ENCODE peak calls at places on chromosome 1, in nine cellular contexts. W is head of caudate nucleus, E is HT1080, J is HAP-1, V is NCI-H1105, L is left kidney, X is AML-193, T is heart left ventricle, U is AG08396. I is an unnamed sample.

GRCh38 chr1:109767596-109768334 is 4.0 kb upstream of the EPS8L3 start:
- DNase-seq in W (peak; percentile 3), E (no peak), J (no peak), V (no peak), L (no peak), X (no peak), T (peak; percentile 6), U (no peak), I (no peak)

GRCh38 chr1:57133686-57134085 is 167.9 kb upstream of the C8B start:
- DNase-seq in W (no peak), E (no peak), J (no peak), V (no peak), L (no peak), X (no peak), T (no peak), U (no peak), I (no peak)

GRCh38 chr1:168823988-168824387 is 95.0 kb upstream of the DPT start:
- DNase-seq in W (no peak), E (no peak), J (no peak), V (no peak), L (no peak), X (no peak), T (no peak), U (no peak), I (no peak)

GRCh38 chr1:54379481-54380284 is 26.5 kb downstream of the SSBP3 start:
- DNase-seq in W (no peak), E (no peak), J (no peak), V (no peak), L (peak; percentile 49), X (no peak), T (peak; percentile 70), U (peak; percentile 46), I (no peak)

GRCh38 chr1:48940946-48941732 is 164.4 kb upstream of the BEND5 start:
- DNase-seq in W (no peak), E (no peak), J (no peak), V (no peak), L (no peak), X (no peak), T (no peak), U (no peak), I (no peak)

GRCh38 chr1:203127672-203128611 is at the start of gene ADORA1:
- DNase-seq in W (peak; percentile 86), E (peak; percentile 46), J (peak; percentile 22), V (peak; percentile 39), L (peak; percentile 91), X (no peak), T (peak; percentile 67), U (peak; percentile 76), I (peak; percentile 76)

GRCh38 chr1:163035791-163036249 is 33.3 kb upstream of the RGS4 start:
- DNase-seq in W (no peak), E (peak; percentile 98), J (no peak), V (no peak), L (peak; percentile 48), X (no peak), T (no peak), U (peak; percentile 37), I (peak; percentile 99)

GRCh38 chr1:198495635-198496034 is 44.8 kb downstream of the ATP6V1G3 start:
- DNase-seq in W (no peak), E (peak; percentile 22), J (no peak), V (no peak), L (no peak), X (no peak), T (no peak), U (no peak), I (no peak)

GRCh38 chr1:112937070-112937469 is 18.9 kb downstream of the SLC16A1 start:
- DNase-seq in W (no peak), E (no peak), J (no peak), V (no peak), L (no peak), X (no peak), T (no peak), U (no peak), I (peak; percentile 38)

GRCh38 chr1:115266729-115267421 is 71.2 kb downstream of the NGF start:
- DNase-seq in W (no peak), E (no peak), J (no peak), V (no peak), L (peak; percentile 80), X (no peak), T (peak; percentile 59), U (no peak), I (peak; percentile 25)

GRCh38 chr1:69738458-69738857 is 170.7 kb downstream of the LRRC7 start:
- DNase-seq in W (no peak), E (no peak), J (no peak), V (no peak), L (no peak), X (no peak), T (no peak), U (no peak), I (no peak)

GRCh38 chr1:233735847-233736246 is 121.9 kb downstream of the KCNK1 start:
- DNase-seq in W (no peak), E (no peak), J (no peak), V (no peak), L (no peak), X (no peak), T (no peak), U (no peak), I (no peak)

GRCh38 chr1:42186172-42186571 is 21.6 kb upstream of the GUCA2A start:
- DNase-seq in W (no peak), E (peak; percentile 56), J (no peak), V (no peak), L (no peak), X (no peak), T (no peak), U (peak; percentile 52), I (peak; percentile 42)

GRCh38 chr1:201019321-201019977 is 4.1 kb downstream of the KIF21B start:
- DNase-seq in W (no peak), E (peak; percentile 83), J (no peak), V (no peak), L (no peak), X (peak; percentile 94), T (peak; percentile 59), U (peak; percentile 45), I (peak; percentile 85)

GRCh38 chr1:217076902-217077301 is 353.7 kb upstream of the ESRRG start:
- DNase-seq in W (no peak), E (no peak), J (peak; percentile 19), V (no peak), L (peak; percentile 75), X (no peak), T (no peak), U (peak; percentile 61), I (peak; percentile 88)

GRCh38 chr1:89802036-89802435 is 18.8 kb upstream of the LRRC8D start:
- DNase-seq in W (no peak), E (no peak), J (no peak), V (peak; percentile 15), L (no peak), X (no peak), T (no peak), U (no peak), I (no peak)

GRCh38 chr1:201693887-201694614 is 134.9 kb upstream of the IPO9 start:
- DNase-seq in W (no peak), E (no peak), J (no peak), V (no peak), L (peak; percentile 74), X (no peak), T (no peak), U (no peak), I (no peak)

GRCh38 chr1:180941518-180942275 is 29.0 kb downstream of the KIAA1614 start:
- DNase-seq in W (no peak), E (no peak), J (no peak), V (no peak), L (no peak), X (no peak), T (no peak), U (no peak), I (no peak)

GRCh38 chr1:200619894-200620272 is 668 bp downstream of the KIF14 start:
- DNase-seq in W (no peak), E (no peak), J (no peak), V (no peak), L (no peak), X (no peak), T (no peak), U (no peak), I (no peak)

GRCh38 chr1:55374801-55375616 is 159.8 kb upstream of the USP24 start:
- DNase-seq in W (peak; percentile 62), E (no peak), J (no peak), V (no peak), L (peak; percentile 3), X (no peak), T (no peak), U (no peak), I (no peak)

GRCh38 chr1:204760350-204761134 is 75.0 kb upstream of the LRRN2 start:
- DNase-seq in W (no peak), E (peak; percentile 10), J (no peak), V (no peak), L (no peak), X (no peak), T (no peak), U (no peak), I (no peak)

GRCh38 chr1:3011127-3011526 is 10.1 kb upstream of the ACTRT2 start:
- DNase-seq in W (peak; percentile 2), E (no peak), J (no peak), V (no peak), L (no peak), X (no peak), T (no peak), U (no peak), I (no peak)